ENCODE peak calls at places on chromosomes 11 and 22, in five cellular contexts. One of them, this sample, is unnamed.

GRCh38 chr11:8267831-8268529 is 4.3 kb upstream of the LMO1 start:
- DNase-seq in activated naive CD8-positive, alpha-beta T cell treated with anti-CD3 and anti-CD28 coated beads, Interleukin-2, amount 50 U/mL, for 24 hours: peak
- DNase-seq in substantia nigra: no peak
- DNase-seq in stimulated activated CD8-positive, alpha-beta memory T cell treated with anti-CD3 and anti-CD28 coated beads, Interleukin-4, amount 100 ng/mL, for 24 hours: no peak
- DNase-seq in AG09309: no peak
- DNase-seq in this sample: no peak

GRCh38 chr22:27377901-27378300 is 423.7 kb downstream of the MN1 start:
- DNase-seq in activated naive CD8-positive, alpha-beta T cell treated with anti-CD3 and anti-CD28 coated beads, Interleukin-2, amount 50 U/mL, for 24 hours: no peak
- DNase-seq in substantia nigra: no peak
- DNase-seq in stimulated activated CD8-positive, alpha-beta memory T cell treated with anti-CD3 and anti-CD28 coated beads, Interleukin-4, amount 100 ng/mL, for 24 hours: no peak
- DNase-seq in AG09309: no peak
- DNase-seq in this sample: no peak

GRCh38 chr22:21697866-21698265 is 32.1 kb downstream of the PPIL2 start:
- DNase-seq in activated naive CD8-positive, alpha-beta T cell treated with anti-CD3 and anti-CD28 coated beads, Interleukin-2, amount 50 U/mL, for 24 hours: no peak
- DNase-seq in substantia nigra: no peak
- DNase-seq in stimulated activated CD8-positive, alpha-beta memory T cell treated with anti-CD3 and anti-CD28 coated beads, Interleukin-4, amount 100 ng/mL, for 24 hours: no peak
- DNase-seq in AG09309: no peak
- DNase-seq in this sample: no peak

GRCh38 chr11:100800202-100800601 is 113.1 kb downstream of the ARHGAP42 start:
- DNase-seq in activated naive CD8-positive, alpha-beta T cell treated with anti-CD3 and anti-CD28 coated beads, Interleukin-2, amount 50 U/mL, for 24 hours: no peak
- DNase-seq in substantia nigra: no peak
- DNase-seq in stimulated activated CD8-positive, alpha-beta memory T cell treated with anti-CD3 and anti-CD28 coated beads, Interleukin-4, amount 100 ng/mL, for 24 hours: no peak
- DNase-seq in AG09309: no peak
- DNase-seq in this sample: no peak

GRCh38 chr11:61061081-61061826 is 41.0 kb upstream of the CD5 start:
- DNase-seq in activated naive CD8-positive, alpha-beta T cell treated with anti-CD3 and anti-CD28 coated beads, Interleukin-2, amount 50 U/mL, for 24 hours: peak
- DNase-seq in substantia nigra: no peak
- DNase-seq in stimulated activated CD8-positive, alpha-beta memory T cell treated with anti-CD3 and anti-CD28 coated beads, Interleukin-4, amount 100 ng/mL, for 24 hours: peak
- DNase-seq in AG09309: no peak
- DNase-seq in this sample: peak

GRCh38 chr11:67158241-67158640 is 39.2 kb downstream of the KDM2A start:
- DNase-seq in activated naive CD8-positive, alpha-beta T cell treated with anti-CD3 and anti-CD28 coated beads, Interleukin-2, amount 50 U/mL, for 24 hours: no peak
- DNase-seq in substantia nigra: no peak
- DNase-seq in stimulated activated CD8-positive, alpha-beta memory T cell treated with anti-CD3 and anti-CD28 coated beads, Interleukin-4, amount 100 ng/mL, for 24 hours: no peak
- DNase-seq in AG09309: no peak
- DNase-seq in this sample: no peak

GRCh38 chr11:28833670-28834069 is 725.5 kb downstream of the METTL15 start:
- DNase-seq in activated naive CD8-positive, alpha-beta T cell treated with anti-CD3 and anti-CD28 coated beads, Interleukin-2, amount 50 U/mL, for 24 hours: no peak
- DNase-seq in substantia nigra: no peak
- DNase-seq in stimulated activated CD8-positive, alpha-beta memory T cell treated with anti-CD3 and anti-CD28 coated beads, Interleukin-4, amount 100 ng/mL, for 24 hours: no peak
- DNase-seq in AG09309: peak
- DNase-seq in this sample: no peak

GRCh38 chr11:114762437-114762836 is 84.1 kb downstream of the NXPE2 start:
- DNase-seq in activated naive CD8-positive, alpha-beta T cell treated with anti-CD3 and anti-CD28 coated beads, Interleukin-2, amount 50 U/mL, for 24 hours: peak
- DNase-seq in substantia nigra: peak
- DNase-seq in stimulated activated CD8-positive, alpha-beta memory T cell treated with anti-CD3 and anti-CD28 coated beads, Interleukin-4, amount 100 ng/mL, for 24 hours: no peak
- DNase-seq in AG09309: peak
- DNase-seq in this sample: no peak

GRCh38 chr22:47102648-47103047 is 340.2 kb downstream of the TBC1D22A start:
- DNase-seq in activated naive CD8-positive, alpha-beta T cell treated with anti-CD3 and anti-CD28 coated beads, Interleukin-2, amount 50 U/mL, for 24 hours: no peak
- DNase-seq in substantia nigra: no peak
- DNase-seq in stimulated activated CD8-positive, alpha-beta memory T cell treated with anti-CD3 and anti-CD28 coated beads, Interleukin-4, amount 100 ng/mL, for 24 hours: no peak
- DNase-seq in AG09309: no peak
- DNase-seq in this sample: no peak

GRCh38 chr11:73856001-73856663 is 20.5 kb downstream of the COA4 start:
- DNase-seq in activated naive CD8-positive, alpha-beta T cell treated with anti-CD3 and anti-CD28 coated beads, Interleukin-2, amount 50 U/mL, for 24 hours: no peak
- DNase-seq in substantia nigra: peak
- DNase-seq in stimulated activated CD8-positive, alpha-beta memory T cell treated with anti-CD3 and anti-CD28 coated beads, Interleukin-4, amount 100 ng/mL, for 24 hours: no peak
- DNase-seq in AG09309: no peak
- DNase-seq in this sample: no peak

GRCh38 chr11:47971501-47971900 is 8.9 kb upstream of the PTPRJ start:
- DNase-seq in activated naive CD8-positive, alpha-beta T cell treated with anti-CD3 and anti-CD28 coated beads, Interleukin-2, amount 50 U/mL, for 24 hours: no peak
- DNase-seq in substantia nigra: no peak
- DNase-seq in stimulated activated CD8-positive, alpha-beta memory T cell treated with anti-CD3 and anti-CD28 coated beads, Interleukin-4, amount 100 ng/mL, for 24 hours: no peak
- DNase-seq in AG09309: no peak
- DNase-seq in this sample: no peak

GRCh38 chr11:27395556-27396258 is 32.7 kb upstream of the CCDC34 start:
- DNase-seq in activated naive CD8-positive, alpha-beta T cell treated with anti-CD3 and anti-CD28 coated beads, Interleukin-2, amount 50 U/mL, for 24 hours: no peak
- DNase-seq in substantia nigra: no peak
- DNase-seq in stimulated activated CD8-positive, alpha-beta memory T cell treated with anti-CD3 and anti-CD28 coated beads, Interleukin-4, amount 100 ng/mL, for 24 hours: no peak
- DNase-seq in AG09309: no peak
- DNase-seq in this sample: no peak

GRCh38 chr11:14583252-14584105 is 60.1 kb upstream of the PDE3B start:
- DNase-seq in activated naive CD8-positive, alpha-beta T cell treated with anti-CD3 and anti-CD28 coated beads, Interleukin-2, amount 50 U/mL, for 24 hours: no peak
- DNase-seq in substantia nigra: no peak
- DNase-seq in stimulated activated CD8-positive, alpha-beta memory T cell treated with anti-CD3 and anti-CD28 coated beads, Interleukin-4, amount 100 ng/mL, for 24 hours: no peak
- DNase-seq in AG09309: no peak
- DNase-seq in this sample: no peak

GRCh38 chr11:23555085-23555484 is 694.8 kb upstream of the CCDC179 start:
- DNase-seq in activated naive CD8-positive, alpha-beta T cell treated with anti-CD3 and anti-CD28 coated beads, Interleukin-2, amount 50 U/mL, for 24 hours: no peak
- DNase-seq in substantia nigra: no peak
- DNase-seq in stimulated activated CD8-positive, alpha-beta memory T cell treated with anti-CD3 and anti-CD28 coated beads, Interleukin-4, amount 100 ng/mL, for 24 hours: no peak
- DNase-seq in AG09309: no peak
- DNase-seq in this sample: no peak

GRCh38 chr22:45201678-45202332 is 38.1 kb downstream of the NUP50 start:
- DNase-seq in activated naive CD8-positive, alpha-beta T cell treated with anti-CD3 and anti-CD28 coated beads, Interleukin-2, amount 50 U/mL, for 24 hours: no peak
- DNase-seq in substantia nigra: no peak
- DNase-seq in stimulated activated CD8-positive, alpha-beta memory T cell treated with anti-CD3 and anti-CD28 coated beads, Interleukin-4, amount 100 ng/mL, for 24 hours: no peak
- DNase-seq in AG09309: peak
- DNase-seq in this sample: no peak

GRCh38 chr22:33076368-33076767 is 18.2 kb upstream of the SYN3 start:
- DNase-seq in activated naive CD8-positive, alpha-beta T cell treated with anti-CD3 and anti-CD28 coated beads, Interleukin-2, amount 50 U/mL, for 24 hours: no peak
- DNase-seq in substantia nigra: no peak
- DNase-seq in stimulated activated CD8-positive, alpha-beta memory T cell treated with anti-CD3 and anti-CD28 coated beads, Interleukin-4, amount 100 ng/mL, for 24 hours: no peak
- DNase-seq in AG09309: no peak
- DNase-seq in this sample: no peak

GRCh38 chr22:25939384-25939783 is 197.4 kb downstream of the MYO18B start:
- DNase-seq in activated naive CD8-positive, alpha-beta T cell treated with anti-CD3 and anti-CD28 coated beads, Interleukin-2, amount 50 U/mL, for 24 hours: no peak
- DNase-seq in substantia nigra: no peak
- DNase-seq in stimulated activated CD8-positive, alpha-beta memory T cell treated with anti-CD3 and anti-CD28 coated beads, Interleukin-4, amount 100 ng/mL, for 24 hours: no peak
- DNase-seq in AG09309: no peak
- DNase-seq in this sample: no peak

GRCh38 chr11:66934971-66935779 is 23.0 kb downstream of the PC start:
- DNase-seq in activated naive CD8-positive, alpha-beta T cell treated with anti-CD3 and anti-CD28 coated beads, Interleukin-2, amount 50 U/mL, for 24 hours: no peak
- DNase-seq in substantia nigra: no peak
- DNase-seq in stimulated activated CD8-positive, alpha-beta memory T cell treated with anti-CD3 and anti-CD28 coated beads, Interleukin-4, amount 100 ng/mL, for 24 hours: no peak
- DNase-seq in AG09309: peak
- DNase-seq in this sample: no peak

GRCh38 chr22:37154925-37155712 is 5.4 kb upstream of the IL2RB start:
- DNase-seq in activated naive CD8-positive, alpha-beta T cell treated with anti-CD3 and anti-CD28 coated beads, Interleukin-2, amount 50 U/mL, for 24 hours: peak
- DNase-seq in substantia nigra: no peak
- DNase-seq in stimulated activated CD8-positive, alpha-beta memory T cell treated with anti-CD3 and anti-CD28 coated beads, Interleukin-4, amount 100 ng/mL, for 24 hours: no peak
- DNase-seq in AG09309: no peak
- DNase-seq in this sample: no peak

GRCh38 chr11:35107866-35108265 is 31.1 kb upstream of the CD44 start:
- DNase-seq in activated naive CD8-positive, alpha-beta T cell treated with anti-CD3 and anti-CD28 coated beads, Interleukin-2, amount 50 U/mL, for 24 hours: no peak
- DNase-seq in substantia nigra: no peak
- DNase-seq in stimulated activated CD8-positive, alpha-beta memory T cell treated with anti-CD3 and anti-CD28 coated beads, Interleukin-4, amount 100 ng/mL, for 24 hours: no peak
- DNase-seq in AG09309: no peak
- DNase-seq in this sample: no peak

GRCh38 chr11:13216019-13217006 is 61.3 kb upstream of the BMAL1 start:
- DNase-seq in activated naive CD8-positive, alpha-beta T cell treated with anti-CD3 and anti-CD28 coated beads, Interleukin-2, amount 50 U/mL, for 24 hours: peak
- DNase-seq in substantia nigra: no peak
- DNase-seq in stimulated activated CD8-positive, alpha-beta memory T cell treated with anti-CD3 and anti-CD28 coated beads, Interleukin-4, amount 100 ng/mL, for 24 hours: peak
- DNase-seq in AG09309: peak
- DNase-seq in this sample: peak

GRCh38 chr22:42271191-42271813 is 849 bp upstream of the TCF20 start:
- DNase-seq in activated naive CD8-positive, alpha-beta T cell treated with anti-CD3 and anti-CD28 coated beads, Interleukin-2, amount 50 U/mL, for 24 hours: no peak
- DNase-seq in substantia nigra: no peak
- DNase-seq in stimulated activated CD8-positive, alpha-beta memory T cell treated with anti-CD3 and anti-CD28 coated beads, Interleukin-4, amount 100 ng/mL, for 24 hours: no peak
- DNase-seq in AG09309: no peak
- DNase-seq in this sample: no peak

GRCh38 chr11:7515544-7515943 is 1.7 kb downstream of the PPFIBP2 start:
- DNase-seq in activated naive CD8-positive, alpha-beta T cell treated with anti-CD3 and anti-CD28 coated beads, Interleukin-2, amount 50 U/mL, for 24 hours: no peak
- DNase-seq in substantia nigra: no peak
- DNase-seq in stimulated activated CD8-positive, alpha-beta memory T cell treated with anti-CD3 and anti-CD28 coated beads, Interleukin-4, amount 100 ng/mL, for 24 hours: no peak
- DNase-seq in AG09309: no peak
- DNase-seq in this sample: no peak

GRCh38 chr11:45045692-45046471 is 95.2 kb upstream of the TP53I11 start:
- DNase-seq in activated naive CD8-positive, alpha-beta T cell treated with anti-CD3 and anti-CD28 coated beads, Interleukin-2, amount 50 U/mL, for 24 hours: peak
- DNase-seq in substantia nigra: no peak
- DNase-seq in stimulated activated CD8-positive, alpha-beta memory T cell treated with anti-CD3 and anti-CD28 coated beads, Interleukin-4, amount 100 ng/mL, for 24 hours: no peak
- DNase-seq in AG09309: peak
- DNase-seq in this sample: no peak